ENCODE peak calls at places on chromosomes 5 and 9, in five cellular contexts. G is NCI-H2081 treated with DMSO at 0.1 percent for 48 hours, Z is AG20443, I is GM20000, S is aorta. X is an unnamed sample.

GRCh38 chr9:121735065-121735791 is 83.8 kb downstream of the DAB2IP start:
- DNase-seq in G (no peak), Z (peak), I (peak), S (no peak), X (no peak)

GRCh38 chr5:170139786-170140335 is 34.2 kb downstream of the FOXI1 start:
- DNase-seq in G (no peak), Z (no peak), I (no peak), S (no peak), X (no peak)

GRCh38 chr9:18594837-18595236 is 120.9 kb downstream of the ADAMTSL1 start:
- DNase-seq in G (no peak), Z (no peak), I (no peak), S (no peak), X (no peak)

GRCh38 chr9:114382951-114383865 is 4.6 kb downstream of the AKNA start:
- DNase-seq in G (no peak), Z (peak), I (peak), S (peak), X (peak)

GRCh38 chr9:98642661-98643312 is 65.9 kb downstream of the GABBR2 start:
- DNase-seq in G (no peak), Z (no peak), I (no peak), S (no peak), X (no peak)

GRCh38 chr5:10288600-10289213 is 19.0 kb downstream of the CMBL start:
- DNase-seq in G (peak), Z (no peak), I (peak), S (no peak), X (no peak)

GRCh38 chr5:178588769-178589168 is 1.4 kb downstream of the COL23A1 start:
- DNase-seq in G (no peak), Z (no peak), I (no peak), S (no peak), X (no peak)

GRCh38 chr9:112777914-112778313 is 27.4 kb downstream of the SNX30 start:
- DNase-seq in G (no peak), Z (peak), I (no peak), S (no peak), X (no peak)

GRCh38 chr5:127928053-127928452 is 155.5 kb upstream of the SLC12A2 start:
- DNase-seq in G (no peak), Z (no peak), I (no peak), S (no peak), X (no peak)

GRCh38 chr5:143006511-143006910 is 236.3 kb downstream of the ARHGAP26 start:
- DNase-seq in G (no peak), Z (no peak), I (no peak), S (no peak), X (no peak)

GRCh38 chr9:19720374-19720773 is 68.5 kb downstream of the SLC24A2 start:
- DNase-seq in G (no peak), Z (peak), I (no peak), S (no peak), X (no peak)

GRCh38 chr5:35753500-35753899 is 103.2 kb upstream of the IL7R start:
- DNase-seq in G (no peak), Z (no peak), I (no peak), S (no peak), X (no peak)

GRCh38 chr9:22142681-22143080 is 133.6 kb upstream of the CDKN2B start:
- DNase-seq in G (no peak), Z (no peak), I (no peak), S (no peak), X (no peak)

GRCh38 chr5:22928821-22929482 is 75.8 kb upstream of the CDH12 start:
- DNase-seq in G (no peak), Z (no peak), I (no peak), S (no peak), X (no peak)

GRCh38 chr9:36855443-36856315 is 178.4 kb downstream of the PAX5 start:
- DNase-seq in G (no peak), Z (peak), I (peak), S (no peak), X (no peak)

GRCh38 chr5:116076496-116076895 is 8.3 kb upstream of the COMMD10 start:
- DNase-seq in G (no peak), Z (no peak), I (peak), S (no peak), X (no peak)

GRCh38 chr9:135778421-135778820 is 76.4 kb downstream of the KCNT1 start:
- DNase-seq in G (no peak), Z (no peak), I (no peak), S (no peak), X (no peak)

GRCh38 chr9:98101868-98102273 is 17.2 kb downstream of the TRIM14 start:
- DNase-seq in G (no peak), Z (no peak), I (peak), S (no peak), X (no peak)

GRCh38 chr9:520315-520714 is 305.6 kb downstream of the DOCK8 start:
- DNase-seq in G (no peak), Z (no peak), I (no peak), S (no peak), X (no peak)

GRCh38 chr5:132799392-132799791 is 13.7 kb upstream of the SOWAHA start:
- DNase-seq in G (no peak), Z (no peak), I (no peak), S (no peak), X (no peak)

GRCh38 chr5:43543434-43543833 is 13.4 kb downstream of the PAIP1 start:
- DNase-seq in G (no peak), Z (no peak), I (no peak), S (no peak), X (no peak)

GRCh38 chr9:106954974-106955850 is 92.2 kb downstream of the ZNF462 start:
- DNase-seq in G (no peak), Z (no peak), I (no peak), S (no peak), X (no peak)